ENCODE peak calls at places on chromosomes 3 and 15, in seven cellular contexts. A is mucosa of descending colon; L is NCI-H1694 treated with DMSO at 0.1 percent for 48 hours; O is NCI-H82; B is GM03348; V is amniotic stem cell; G is stimulated activated CD8-positive, alpha-beta memory T cell treated with anti-CD3 and anti-CD28 coated beads, Interleukin-7, amount 100 ng/mL, for 1 hour. S is an unnamed sample.

GRCh38 chr3:16048435-16049318 is 125.8 kb upstream of the GALNT15 start:
- DNase-seq in A (no peak), L (peak), O (peak), B (peak), V (peak), G (no peak), S (peak)

GRCh38 chr15:92811514-92811913 is 88.6 kb upstream of the CHD2 start:
- DNase-seq in A (peak), L (no peak), O (peak), B (no peak), V (no peak), G (no peak), S (no peak)

GRCh38 chr3:171398343-171398742 is 61.9 kb downstream of the TNIK start:
- DNase-seq in A (no peak), L (no peak), O (no peak), B (no peak), V (no peak), G (no peak), S (no peak)

GRCh38 chr3:172644258-172644657 is 66.6 kb downstream of the NCEH1 start:
- DNase-seq in A (no peak), L (no peak), O (no peak), B (no peak), V (no peak), G (no peak), S (no peak)

GRCh38 chr3:139113231-139113749 is 68.6 kb upstream of the PRR23C start:
- DNase-seq in A (no peak), L (no peak), O (peak), B (no peak), V (no peak), G (no peak), S (no peak)

GRCh38 chr3:85304360-85304964 is 345.7 kb downstream of the CADM2 start:
- DNase-seq in A (no peak), L (no peak), O (peak), B (no peak), V (no peak), G (no peak), S (no peak)

GRCh38 chr3:55903680-55904079 is 416.6 kb upstream of the WNT5A start:
- DNase-seq in A (no peak), L (no peak), O (peak), B (no peak), V (no peak), G (no peak), S (no peak)

GRCh38 chr3:98733055-98733777 is 29.9 kb upstream of the ST3GAL6 start:
- DNase-seq in A (peak), L (no peak), O (peak), B (peak), V (no peak), G (no peak), S (no peak)

GRCh38 chr3:175149675-175150074 is 290.5 kb downstream of the NAALADL2 start:
- DNase-seq in A (peak), L (peak), O (peak), B (no peak), V (no peak), G (no peak), S (no peak)

GRCh38 chr3:135965129-135965505 is 411 bp upstream of the PPP2R3A start:
- DNase-seq in A (no peak), L (no peak), O (no peak), B (no peak), V (no peak), G (no peak), S (no peak)

GRCh38 chr3:197847866-197848401 is 56.9 kb downstream of the LRCH3 start:
- DNase-seq in A (no peak), L (no peak), O (no peak), B (peak), V (no peak), G (no peak), S (no peak)

GRCh38 chr3:61824553-61825135 is 263.3 kb downstream of the PTPRG start:
- DNase-seq in A (no peak), L (no peak), O (no peak), B (no peak), V (no peak), G (no peak), S (no peak)

GRCh38 chr15:29538110-29538509 is 268.5 kb upstream of the NSMCE3 start:
- DNase-seq in A (no peak), L (no peak), O (no peak), B (no peak), V (no peak), G (no peak), S (no peak)

GRCh38 chr15:25947336-25948080 is 84.4 kb upstream of the ATP10A start:
- DNase-seq in A (no peak), L (peak), O (peak), B (no peak), V (no peak), G (no peak), S (no peak)

GRCh38 chr3:123365450-123366143 is 83.3 kb downstream of the ADCY5 start:
- DNase-seq in A (peak), L (peak), O (peak), B (no peak), V (no peak), G (no peak), S (no peak)